ENCODE peak calls at places on chromosomes 7 and 10, in seven cellular contexts. M is NCI-H1417; V is cardiac muscle cell; Y is activated CD4-positive, alpha-beta T cell treated with anti-CD3 and anti-CD28 coated beads, Interleukin-2, amount 10 ng/mL, durations not matched to agents 7 days and 5 days; Q is heart left ventricle; H is ELR; B is C1 segment of cervical spinal cord. T is an unnamed sample.

GRCh38 chr7:8261711-8262695 is at the start of gene ICA1:
- DNase-seq in M (peak; percentile 73), V (peak; percentile 82), Y (peak; percentile 16), Q (peak; percentile 85), H (peak; percentile 26), B (no peak), T (peak; percentile 26)

GRCh38 chr10:29239569-29240472 is 49.0 kb upstream of the LYZL1 start:
- DNase-seq in M (no peak), V (peak; percentile 51), Y (no peak), Q (no peak), H (peak; percentile 40), B (no peak), T (no peak)

GRCh38 chr7:45031829-45032228 is 31.8 kb downstream of the CCM2 start:
- DNase-seq in M (peak; percentile 22), V (no peak), Y (no peak), Q (no peak), H (no peak), B (no peak), T (no peak)

GRCh38 chr7:87858427-87859100 is 17.6 kb downstream of the SLC25A40 start:
- DNase-seq in M (no peak), V (no peak), Y (no peak), Q (no peak), H (no peak), B (no peak), T (no peak)

GRCh38 chr10:123997486-123998196 is 95.8 kb downstream of the CHST15 start:
- DNase-seq in M (no peak), V (no peak), Y (no peak), Q (no peak), H (peak; percentile 88), B (no peak), T (peak; percentile 99)

GRCh38 chr10:81872206-81872605 is 2.8 kb upstream of the NRG3 start:
- DNase-seq in M (no peak), V (no peak), Y (no peak), Q (no peak), H (no peak), B (no peak), T (no peak)

GRCh38 chr10:96043895-96044580 is 655 bp downstream of the CCNJ start:
- DNase-seq in M (peak; percentile 33), V (peak; percentile 79), Y (peak; percentile 50), Q (peak; percentile 73), H (peak; percentile 64), B (peak; percentile 31), T (peak; percentile 45)

GRCh38 chr10:70381491-70382421 is 669 bp downstream of the LRRC20 start:
- DNase-seq in M (peak; percentile 48), V (peak; percentile 80), Y (peak; percentile 53), Q (peak; percentile 75), H (peak; percentile 50), B (no peak), T (no peak)

GRCh38 chr10:119643306-119644214 is 7.6 kb upstream of the BAG3 start:
- DNase-seq in M (no peak), V (no peak), Y (no peak), Q (no peak), H (no peak), B (no peak), T (no peak)